ENCODE peak calls at places on chromosomes 16 and 17, in ten cellular contexts. D is IMR-90, Q is HCT116, W is AG04449, V is AG04450, X is GM12865, T is fibroblast of the aortic adventitia, B is Peyer's patch, E is stomach, H is PC-3. G is an unnamed sample.

GRCh38 chr17:72812823-72813222 is 279.7 kb downstream of the SLC39A11 start:
- DNase-seq in H (peak), X (no peak), B (no peak), T (peak), V (peak), D (peak), Q (peak), W (no peak), E (no peak), G (no peak)

GRCh38 chr16:23209606-23210005 is 27.1 kb downstream of the SCNN1G start:
- DNase-seq in T (no peak), H (no peak), V (no peak), E (no peak), B (no peak), Q (no peak), D (no peak), W (no peak), X (no peak), G (no peak)

GRCh38 chr16:53232826-53233529 is 178.2 kb downstream of the CHD9 start:
- DNase-seq in B (no peak), E (no peak), Q (no peak), D (no peak), H (peak), W (no peak), T (no peak), V (no peak), X (no peak), G (no peak)

GRCh38 chr16:85393674-85394510 is 219.2 kb upstream of the GSE1 start:
- DNase-seq in D (peak), Q (no peak), B (peak), W (no peak), V (no peak), H (peak), X (peak), T (peak), E (peak), G (no peak)

GRCh38 chr17:57256708-57257112 is 387 bp downstream of the MSI2 start:
- DNase-seq in T (peak), B (no peak), D (no peak), X (peak), E (no peak), H (peak), W (no peak), Q (no peak), V (no peak), G (no peak)

GRCh38 chr17:76255801-76256429 is 9.2 kb upstream of the UBALD2 start:
- DNase-seq in D (no peak), W (no peak), Q (no peak), X (no peak), V (no peak), E (no peak), T (no peak), B (no peak), H (no peak), G (no peak)

GRCh38 chr17:77366206-77366557 is 225.4 kb downstream of the SEC14L1 start:
- DNase-seq in Q (no peak), W (no peak), X (no peak), E (no peak), T (no peak), H (no peak), V (no peak), B (no peak), D (peak), G (no peak)

GRCh38 chr17:42518755-42519545 is 17.1 kb upstream of the NAGLU start:
- DNase-seq in T (peak), X (no peak), W (no peak), V (no peak), E (peak), Q (no peak), B (peak), D (no peak), H (no peak), G (no peak)

GRCh38 chr17:31392002-31392855 is 754 bp downstream of the RAB11FIP4 start:
- DNase-seq in E (peak), X (no peak), W (no peak), H (no peak), Q (no peak), V (no peak), D (no peak), B (no peak), T (no peak), G (no peak)

GRCh38 chr17:46118969-46119368 is 74.3 kb downstream of the KANSL1 start:
- DNase-seq in W (no peak), B (no peak), E (no peak), Q (no peak), D (no peak), H (no peak), T (no peak), X (no peak), V (no peak), G (no peak)

GRCh38 chr17:65194670-65195334 is 57.6 kb downstream of the RGS9 start:
- DNase-seq in W (no peak), Q (no peak), X (no peak), D (no peak), B (no peak), H (no peak), V (no peak), T (no peak), E (peak), G (no peak)

GRCh38 chr17:31573047-31573446 is 181.6 kb downstream of the RAB11FIP4 start:
- DNase-seq in W (no peak), Q (no peak), T (no peak), B (no peak), D (no peak), V (no peak), H (no peak), E (no peak), X (no peak), G (no peak)

GRCh38 chr16:57148481-57148880 is 37.4 kb downstream of the PSME3IP1 start:
- DNase-seq in V (no peak), T (no peak), W (no peak), Q (no peak), D (no peak), X (no peak), H (no peak), B (no peak), E (no peak), G (no peak)

GRCh38 chr17:62626719-62627218 is 701 bp upstream of the MRC2 start:
- DNase-seq in D (peak), T (peak), Q (no peak), V (peak), X (no peak), W (peak), H (peak), E (no peak), B (no peak), G (no peak)

GRCh38 chr16:85286970-85287814 is 174.9 kb upstream of the CIBAR2 start:
- DNase-seq in Q (no peak), W (no peak), V (no peak), E (no peak), B (no peak), H (no peak), T (no peak), X (no peak), D (peak), G (no peak)

GRCh38 chr17:81831957-81832607 is 1.0 kb downstream of the MCRIP1 start:
- DNase-seq in X (peak), T (peak), V (no peak), E (no peak), D (peak), Q (no peak), W (no peak), B (no peak), H (no peak), G (no peak)

GRCh38 chr17:66840061-66840460 is 5.1 kb downstream of the CACNG5 start:
- DNase-seq in B (no peak), T (no peak), X (no peak), D (no peak), Q (no peak), H (no peak), E (no peak), W (no peak), V (no peak), G (no peak)

GRCh38 chr16:81632392-81633146 is 146.5 kb upstream of the PLCG2 start:
- DNase-seq in V (no peak), Q (peak), B (no peak), T (no peak), E (peak), D (peak), W (no peak), X (no peak), H (peak), G (no peak)

GRCh38 chr17:69142473-69142802 is 743 bp upstream of the ABCA6 start:
- DNase-seq in D (peak), T (peak), Q (no peak), W (peak), X (no peak), H (no peak), E (no peak), B (no peak), V (peak), G (no peak)

GRCh38 chr17:28982191-28982793 is 23.5 kb downstream of the SEZ6 start:
- DNase-seq in W (no peak), V (no peak), Q (no peak), E (no peak), T (no peak), D (peak), B (no peak), X (peak), H (no peak), G (peak)

GRCh38 chr16:79800016-79800608 is 199.6 kb upstream of the MAF start:
- DNase-seq in Q (no peak), V (no peak), X (no peak), H (no peak), W (no peak), D (no peak), E (no peak), B (no peak), T (no peak), G (peak)

GRCh38 chr16:1034230-1035065 is 38.1 kb upstream of the SSTR5 start:
- DNase-seq in V (no peak), T (no peak), W (no peak), H (no peak), X (no peak), D (no peak), B (no peak), E (no peak), Q (no peak), G (no peak)

GRCh38 chr17:2337811-2338657 is 733 bp downstream of the SGSM2 start:
- DNase-seq in V (no peak), H (peak), Q (no peak), W (no peak), E (peak), B (peak), X (peak), T (peak), D (peak), G (no peak)

GRCh38 chr16:84052071-84052622 is 9.6 kb upstream of the SLC38A8 start:
- DNase-seq in X (no peak), H (no peak), E (no peak), V (no peak), Q (no peak), B (peak), T (no peak), D (no peak), W (no peak), G (no peak)
- H3K4me3 ChIP-seq in X (no peak), H (no peak), E (no peak), V (no peak), Q (no peak), B (no peak), T (no peak), D (no peak), W (no peak), G (no peak)

GRCh38 chr17:59611503-59611902 is 8.2 kb upstream of the CLTC start:
- DNase-seq in H (no peak), Q (no peak), B (no peak), T (no peak), V (no peak), D (no peak), E (no peak), W (no peak), X (no peak), G (no peak)

GRCh38 chr17:59607061-59607460 is 12.6 kb upstream of the CLTC start:
- DNase-seq in X (no peak), W (no peak), T (no peak), E (no peak), B (no peak), D (no peak), V (no peak), Q (no peak), H (no peak), G (no peak)

DNA sequence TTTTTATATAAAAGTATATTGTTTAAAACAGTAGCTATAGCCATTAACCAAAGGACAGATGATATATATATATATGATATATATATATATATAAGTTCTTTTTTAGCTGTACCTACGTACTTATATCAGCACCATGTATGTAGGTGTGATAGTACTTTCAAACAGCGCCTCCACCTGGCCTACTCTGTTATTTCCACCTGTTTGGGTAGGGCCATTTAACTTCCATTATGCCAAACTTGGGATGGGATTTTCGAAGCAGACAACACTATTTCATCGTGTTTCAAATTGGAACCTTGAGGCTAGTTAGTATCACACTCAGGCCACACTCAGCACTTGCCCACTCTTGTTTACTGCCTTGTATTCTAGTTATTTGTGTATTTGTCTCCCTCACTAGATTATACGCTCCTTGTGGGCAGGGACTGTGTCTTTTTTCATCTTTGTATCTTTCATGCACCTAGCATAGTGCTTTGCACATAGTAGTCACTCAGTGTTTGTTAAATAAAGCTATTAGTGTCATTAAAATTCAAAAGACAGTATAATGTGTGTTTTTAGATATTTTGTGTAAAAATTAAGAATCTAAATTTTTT is 11.8 kb upstream of the CLTC start:
- DNase-seq in D (no peak), W (no peak), V (no peak), H (peak), X (peak), T (no peak), B (no peak), E (no peak), Q (no peak), G (no peak)
- TF ChIP-seq CTCF in D (peak), W (no peak), V (no peak), H (peak), X (peak), T (peak), B (peak), E (no peak), Q (peak), G (peak)

GRCh38 chr17:48374650-48375230 is 55.3 kb downstream of the SKAP1 start:
- DNase-seq in V (no peak), D (no peak), T (no peak), Q (peak), X (peak), B (no peak), E (peak), H (peak), W (no peak), G (peak)

GRCh38 chr17:48376926-48377325 is 53.1 kb downstream of the SKAP1 start:
- DNase-seq in E (no peak), X (no peak), H (no peak), D (no peak), V (no peak), T (no peak), Q (no peak), B (no peak), W (no peak), G (no peak)

GRCh38 chr17:48375356-48375755 is 54.7 kb downstream of the SKAP1 start:
- DNase-seq in B (no peak), D (peak), X (no peak), Q (no peak), W (peak), V (peak), T (peak), H (no peak), E (no peak), G (no peak)

GRCh38 chr17:48373882-48374281 is 56.1 kb downstream of the SKAP1 start:
- DNase-seq in T (no peak), E (no peak), Q (no peak), D (no peak), X (no peak), H (no peak), W (no peak), V (no peak), B (no peak), G (no peak)

GRCh38 chr17:48373130-48373844 is 56.7 kb downstream of the SKAP1 start:
- DNase-seq in V (no peak), H (no peak), B (no peak), E (no peak), D (no peak), T (no peak), W (no peak), Q (no peak), X (no peak), G (no peak)
- H3K4me3 ChIP-seq in V (no peak), H (no peak), B (no peak), E (no peak), D (no peak), T (no peak), W (no peak), Q (no peak), X (no peak), G (no peak)

GRCh38 chr17:60792250-60792898 is 114.7 kb downstream of the BCAS3 start:
- DNase-seq in B (no peak), X (no peak), Q (no peak), T (no peak), D (no peak), V (no peak), W (no peak), H (no peak), E (no peak), G (no peak)

GRCh38 chr17:60790205-60790604 is 112.6 kb downstream of the BCAS3 start:
- DNase-seq in T (no peak), V (no peak), E (no peak), X (no peak), Q (no peak), D (no peak), W (no peak), H (no peak), B (no peak), G (no peak)
- TF ChIP-seq CTCF in T (no peak), V (no peak), E (no peak), X (no peak), Q (no peak), D (no peak), W (no peak), H (no peak), B (no peak), G (no peak)

DNA sequence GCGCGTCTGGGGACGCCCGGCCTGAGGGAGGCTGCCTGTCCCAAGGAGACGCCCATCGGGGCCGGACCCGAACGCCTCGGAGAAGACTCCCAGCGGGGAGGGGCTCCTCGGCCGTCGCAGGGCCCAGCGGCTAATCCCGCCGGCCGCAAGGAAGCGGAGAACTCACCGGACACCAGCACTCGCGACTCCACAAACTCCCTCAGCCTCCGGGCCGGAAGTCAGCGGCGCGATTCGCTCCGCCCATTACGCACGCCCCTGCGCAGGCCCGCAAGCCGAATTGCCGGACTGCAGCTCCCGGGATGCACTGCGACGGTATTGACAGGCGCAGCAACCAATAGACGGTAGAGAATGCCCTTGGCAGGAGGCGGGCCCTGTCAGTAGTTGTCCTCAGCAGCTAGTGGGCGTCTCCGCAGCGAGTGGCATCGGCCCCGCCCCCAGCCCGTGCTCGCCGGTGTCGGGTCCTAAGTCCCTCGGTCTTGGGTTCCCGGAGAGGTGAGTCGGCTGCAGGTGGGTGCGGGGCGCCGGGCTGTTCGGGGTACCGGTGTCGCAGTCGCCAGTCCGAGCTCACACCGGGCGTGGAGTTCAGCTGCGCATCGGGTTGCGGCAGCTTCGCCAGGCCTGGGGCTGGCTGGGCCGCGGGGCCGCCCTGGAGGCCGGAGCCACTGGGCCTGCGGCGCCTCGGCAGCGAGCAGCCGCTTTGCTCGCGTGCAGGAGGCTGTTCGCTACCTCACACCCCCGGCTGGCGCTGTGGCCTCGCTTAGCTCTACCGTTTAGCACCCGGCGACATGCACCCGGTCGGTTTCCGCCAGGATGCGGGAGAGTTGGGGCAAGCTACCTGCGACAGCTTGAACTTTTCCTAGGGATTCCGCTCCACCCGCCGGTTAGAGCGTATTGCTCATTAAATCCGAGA is at the start of the genes ZNF174 and ZSCAN32:
- DNase-seq in T (peak), B (peak), W (peak), Q (peak), X (peak), E (peak), V (peak), D (peak), H (peak), G (peak)
- H3K4me3 ChIP-seq in T (peak), B (peak), W (peak), Q (peak), X (peak), E (peak), V (peak), D (peak), H (peak), G (peak)

DNA sequence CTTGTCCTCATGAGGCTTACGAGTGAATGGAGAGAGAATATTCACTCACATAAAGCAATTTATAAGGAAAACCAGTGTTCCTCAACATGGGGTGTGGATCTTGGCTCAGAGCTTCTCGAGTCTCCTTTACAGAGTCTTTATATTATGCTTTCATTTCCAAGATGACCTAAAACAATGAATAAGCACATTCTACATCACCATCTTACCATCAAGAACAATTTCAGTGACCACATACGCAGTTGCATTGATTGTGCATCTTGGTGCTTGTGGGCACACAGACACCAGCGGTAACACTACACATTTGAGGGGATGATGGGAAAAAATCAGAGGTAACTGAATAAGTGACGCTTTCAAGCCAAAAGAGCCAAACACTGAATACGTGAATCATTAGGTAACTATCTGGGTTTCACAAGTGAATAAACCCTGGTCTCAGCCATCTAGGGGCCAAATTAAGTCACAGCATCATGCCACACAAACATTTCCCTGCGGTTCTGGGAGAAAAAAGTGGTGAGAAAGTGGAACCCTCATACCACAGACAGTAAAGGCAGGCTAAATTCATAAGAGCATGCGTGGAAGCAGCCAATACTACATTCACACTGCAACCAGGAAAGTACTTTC is 9.4 kb downstream of the CWC25 start:
- DNase-seq in E (no peak), Q (no peak), T (peak), X (peak), V (no peak), W (no peak), H (peak), B (no peak), D (peak), G (no peak)
- TF ChIP-seq CTCF in E (no peak), Q (peak), T (peak), X (peak), V (peak), W (peak), H (peak), B (no peak), D (peak), G (peak)

GRCh38 chr17:7060165-7060890 is 16.4 kb upstream of the SLC16A11 start:
- DNase-seq in H (peak), D (peak), W (no peak), V (no peak), Q (peak), X (no peak), T (peak), B (no peak), E (peak), G (no peak)

GRCh38 chr17:7067198-7067597 is 12.9 kb downstream of the CLEC10A start:
- DNase-seq in T (no peak), H (no peak), Q (no peak), D (no peak), X (no peak), E (no peak), B (no peak), V (no peak), W (no peak), G (no peak)

GRCh38 chr17:7064248-7064647 is 15.8 kb downstream of the CLEC10A start:
- DNase-seq in X (no peak), B (no peak), W (no peak), H (no peak), Q (no peak), V (no peak), D (no peak), E (no peak), T (peak), G (no peak)

GRCh38 chr17:7068268-7068667 is 11.8 kb downstream of the CLEC10A start:
- DNase-seq in H (no peak), X (no peak), B (no peak), V (no peak), D (no peak), E (no peak), T (no peak), Q (no peak), W (no peak), G (no peak)

GRCh38 chr17:7063518-7064094 is 16.4 kb downstream of the CLEC10A start:
- DNase-seq in T (peak), E (no peak), H (no peak), X (no peak), B (no peak), W (no peak), V (no peak), Q (no peak), D (no peak), G (no peak)
- H3K4me3 ChIP-seq in T (no peak), E (no peak), H (no peak), X (no peak), B (no peak), W (no peak), V (no peak), Q (no peak), D (no peak), G (no peak)

G was measured in GM12864.